ENCODE peak calls at places on chromosomes 12 and 14, in seven cellular contexts. One of them, this sample, is unnamed.

GRCh38 chr12:112170376-112170775 is 45.0 kb downstream of the TRAFD1 start:
- DNase-seq in NCI-H1694: no peak
- DNase-seq in osteocyte: no peak
- DNase-seq in M059J: no peak
- DNase-seq in cerebellum: no peak
- DNase-seq in hypothalamus: no peak
- DNase-seq in GM10248: peak
- DNase-seq in this sample: no peak

GRCh38 chr14:76720382-76720813 is 40.9 kb upstream of the VASH1 start:
- DNase-seq in cerebellum: no peak
- DNase-seq in NCI-H1694: peak
- DNase-seq in hypothalamus: peak
- DNase-seq in GM10248: peak
- DNase-seq in osteocyte: peak
- DNase-seq in M059J: peak
- DNase-seq in this sample: no peak

GRCh38 chr12:121968880-121969279 is 50.5 kb downstream of the CFAP251 start:
- DNase-seq in cerebellum: peak
- DNase-seq in hypothalamus: no peak
- DNase-seq in NCI-H1694: no peak
- DNase-seq in GM10248: peak
- DNase-seq in osteocyte: no peak
- DNase-seq in M059J: no peak
- DNase-seq in this sample: peak

GRCh38 chr12:121092034-121092433 is 40.6 kb upstream of the P2RX7 start:
- DNase-seq in M059J: no peak
- DNase-seq in cerebellum: no peak
- DNase-seq in hypothalamus: no peak
- DNase-seq in NCI-H1694: no peak
- DNase-seq in GM10248: no peak
- DNase-seq in osteocyte: no peak
- DNase-seq in this sample: no peak

GRCh38 chr12:26855337-26856089 is 22.5 kb upstream of the ITPR2 start:
- DNase-seq in M059J: no peak
- DNase-seq in hypothalamus: no peak
- DNase-seq in cerebellum: no peak
- DNase-seq in osteocyte: no peak
- DNase-seq in GM10248: no peak
- DNase-seq in NCI-H1694: no peak
- DNase-seq in this sample: no peak

GRCh38 chr12:989751-990278 is 1.2 kb upstream of the ERC1 start:
- DNase-seq in hypothalamus: peak
- DNase-seq in cerebellum: peak
- DNase-seq in M059J: peak
- DNase-seq in NCI-H1694: peak
- DNase-seq in osteocyte: no peak
- DNase-seq in GM10248: no peak
- DNase-seq in this sample: peak

GRCh38 chr14:61566537-61567225 is 128.6 kb upstream of the HIF1A start:
- DNase-seq in M059J: peak
- DNase-seq in GM10248: no peak
- DNase-seq in NCI-H1694: no peak
- DNase-seq in osteocyte: no peak
- DNase-seq in cerebellum: no peak
- DNase-seq in hypothalamus: no peak
- DNase-seq in this sample: no peak

GRCh38 chr12:45232771-45233372 is 17.0 kb downstream of the ANO6 start:
- DNase-seq in hypothalamus: peak
- DNase-seq in osteocyte: no peak
- DNase-seq in cerebellum: no peak
- DNase-seq in M059J: peak
- DNase-seq in GM10248: peak
- DNase-seq in NCI-H1694: no peak
- DNase-seq in this sample: no peak

GRCh38 chr12:78035913-78036658 is 205.4 kb downstream of the NAV3 start:
- DNase-seq in cerebellum: peak
- DNase-seq in NCI-H1694: no peak
- DNase-seq in GM10248: no peak
- DNase-seq in hypothalamus: peak
- DNase-seq in M059J: no peak
- DNase-seq in osteocyte: no peak
- DNase-seq in this sample: peak

GRCh38 chr12:3218150-3218845 is 141.1 kb downstream of the TSPAN9 start:
- DNase-seq in cerebellum: no peak
- DNase-seq in NCI-H1694: peak
- DNase-seq in M059J: peak
- DNase-seq in hypothalamus: peak
- DNase-seq in GM10248: peak
- DNase-seq in osteocyte: no peak
- DNase-seq in this sample: peak

GRCh38 chr12:81297606-81298005 is 219.7 kb downstream of the ACSS3 start:
- DNase-seq in hypothalamus: no peak
- DNase-seq in M059J: no peak
- DNase-seq in cerebellum: no peak
- DNase-seq in osteocyte: no peak
- DNase-seq in NCI-H1694: no peak
- DNase-seq in GM10248: no peak
- DNase-seq in this sample: no peak

GRCh38 chr14:35390577-35391387 is 13.8 kb downstream of the NFKBIA start:
- DNase-seq in NCI-H1694: no peak
- DNase-seq in M059J: peak
- DNase-seq in osteocyte: no peak
- DNase-seq in GM10248: no peak
- DNase-seq in cerebellum: no peak
- DNase-seq in hypothalamus: no peak
- DNase-seq in this sample: no peak

GRCh38 chr12:42790761-42791151 is 201.2 kb upstream of the PRICKLE1 start:
- DNase-seq in GM10248: no peak
- DNase-seq in hypothalamus: no peak
- DNase-seq in M059J: peak
- DNase-seq in cerebellum: no peak
- DNase-seq in NCI-H1694: no peak
- DNase-seq in osteocyte: no peak
- DNase-seq in this sample: peak

GRCh38 chr14:50335389-50335788 is 23.3 kb downstream of the DMAC2L start:
- DNase-seq in NCI-H1694: peak
- DNase-seq in M059J: no peak
- DNase-seq in cerebellum: peak
- DNase-seq in hypothalamus: peak
- DNase-seq in GM10248: no peak
- DNase-seq in osteocyte: no peak
- DNase-seq in this sample: peak

GRCh38 chr12:105240233-105240632 is 4.3 kb upstream of the APPL2 start:
- DNase-seq in GM10248: no peak
- DNase-seq in cerebellum: no peak
- DNase-seq in hypothalamus: no peak
- DNase-seq in M059J: no peak
- DNase-seq in NCI-H1694: no peak
- DNase-seq in osteocyte: no peak
- DNase-seq in this sample: no peak

GRCh38 chr12:50603817-50604639 is 99.2 kb downstream of the DIP2B start:
- DNase-seq in osteocyte: no peak
- DNase-seq in GM10248: no peak
- DNase-seq in cerebellum: no peak
- DNase-seq in M059J: peak
- DNase-seq in NCI-H1694: no peak
- DNase-seq in hypothalamus: no peak
- DNase-seq in this sample: no peak

GRCh38 chr12:9692909-9693308 is 23.4 kb downstream of the CLEC2D start:
- DNase-seq in M059J: no peak
- DNase-seq in GM10248: no peak
- DNase-seq in cerebellum: no peak
- DNase-seq in NCI-H1694: no peak
- DNase-seq in osteocyte: no peak
- DNase-seq in hypothalamus: no peak
- DNase-seq in this sample: no peak

GRCh38 chr12:128792881-128793280 is 30.9 kb downstream of the SLC15A4 start:
- DNase-seq in GM10248: no peak
- DNase-seq in M059J: no peak
- DNase-seq in NCI-H1694: no peak
- DNase-seq in hypothalamus: no peak
- DNase-seq in cerebellum: no peak
- DNase-seq in osteocyte: no peak
- DNase-seq in this sample: no peak

GRCh38 chr14:80428171-80428570 is 216.9 kb upstream of the DIO2 start:
- DNase-seq in cerebellum: no peak
- DNase-seq in NCI-H1694: no peak
- DNase-seq in hypothalamus: no peak
- DNase-seq in GM10248: no peak
- DNase-seq in M059J: no peak
- DNase-seq in osteocyte: no peak
- DNase-seq in this sample: no peak

GRCh38 chr12:105469701-105470100 is 139.2 kb downstream of the C12orf75 start:
- DNase-seq in GM10248: no peak
- DNase-seq in hypothalamus: no peak
- DNase-seq in osteocyte: no peak
- DNase-seq in NCI-H1694: no peak
- DNase-seq in M059J: no peak
- DNase-seq in cerebellum: no peak
- DNase-seq in this sample: no peak

GRCh38 chr14:106286697-106287290 is 760.4 kb downstream of the TMEM121 start:
- DNase-seq in GM10248: peak
- DNase-seq in osteocyte: no peak
- DNase-seq in M059J: no peak
- DNase-seq in NCI-H1694: no peak
- DNase-seq in cerebellum: no peak
- DNase-seq in hypothalamus: no peak
- DNase-seq in this sample: no peak

GRCh38 chr12:64450711-64451486 is 1.0 kb upstream of the TBK1 start:
- DNase-seq in M059J: peak
- DNase-seq in hypothalamus: peak
- DNase-seq in osteocyte: no peak
- DNase-seq in GM10248: peak
- DNase-seq in NCI-H1694: no peak
- DNase-seq in cerebellum: peak
- DNase-seq in this sample: peak

GRCh38 chr14:50121506-50121905 is 5.1 kb upstream of the VCPKMT start:
- DNase-seq in hypothalamus: no peak
- DNase-seq in NCI-H1694: no peak
- DNase-seq in M059J: no peak
- DNase-seq in cerebellum: no peak
- DNase-seq in GM10248: no peak
- DNase-seq in osteocyte: no peak
- DNase-seq in this sample: no peak

GRCh38 chr12:128938886-128939285 is 85.6 kb downstream of the GLT1D1 start:
- DNase-seq in NCI-H1694: no peak
- DNase-seq in M059J: no peak
- DNase-seq in osteocyte: no peak
- DNase-seq in cerebellum: no peak
- DNase-seq in GM10248: no peak
- DNase-seq in hypothalamus: no peak
- DNase-seq in this sample: no peak

GRCh38 chr12:45988259-45988658 is 2.1 kb downstream of the SCAF11 start:
- DNase-seq in osteocyte: no peak
- DNase-seq in GM10248: no peak
- DNase-seq in NCI-H1694: no peak
- DNase-seq in cerebellum: no peak
- DNase-seq in M059J: peak
- DNase-seq in hypothalamus: no peak
- DNase-seq in this sample: no peak

GRCh38 chr14:69673578-69674305 is 62.3 kb downstream of the SUSD6 start:
- DNase-seq in hypothalamus: no peak
- DNase-seq in NCI-H1694: no peak
- DNase-seq in GM10248: no peak
- DNase-seq in osteocyte: no peak
- DNase-seq in M059J: no peak
- DNase-seq in cerebellum: no peak
- DNase-seq in this sample: no peak

GRCh38 chr14:64779472-64779871 is 75.2 kb downstream of the PLEKHG3 start:
- DNase-seq in GM10248: no peak
- DNase-seq in NCI-H1694: no peak
- DNase-seq in hypothalamus: no peak
- DNase-seq in M059J: no peak
- DNase-seq in osteocyte: no peak
- DNase-seq in cerebellum: peak
- DNase-seq in this sample: peak

GRCh38 chr12:119687344-119687865 is 19.5 kb downstream of the PRKAB1 start:
- DNase-seq in cerebellum: no peak
- DNase-seq in M059J: no peak
- DNase-seq in osteocyte: no peak
- DNase-seq in NCI-H1694: no peak
- DNase-seq in GM10248: no peak
- DNase-seq in hypothalamus: no peak
- DNase-seq in this sample: no peak

GRCh38 chr12:104788848-104789271 is 169.2 kb downstream of the SLC41A2 start:
- DNase-seq in M059J: peak
- DNase-seq in cerebellum: no peak
- DNase-seq in osteocyte: no peak
- DNase-seq in NCI-H1694: no peak
- DNase-seq in GM10248: no peak
- DNase-seq in hypothalamus: no peak
- DNase-seq in this sample: no peak

GRCh38 chr12:106672308-106673085 is 89.7 kb downstream of the RFX4 start:
- DNase-seq in osteocyte: peak
- DNase-seq in hypothalamus: no peak
- DNase-seq in NCI-H1694: no peak
- DNase-seq in M059J: no peak
- DNase-seq in cerebellum: no peak
- DNase-seq in GM10248: no peak
- DNase-seq in this sample: no peak

GRCh38 chr12:53481108-53481442 is 18.2 kb downstream of the MAP3K12 start:
- DNase-seq in NCI-H1694: no peak
- DNase-seq in GM10248: no peak
- DNase-seq in osteocyte: no peak
- DNase-seq in M059J: no peak
- DNase-seq in cerebellum: no peak
- DNase-seq in hypothalamus: no peak
- DNase-seq in this sample: no peak

GRCh38 chr12:25332143-25332542 is 81.4 kb upstream of the KRAS start:
- DNase-seq in hypothalamus: no peak
- DNase-seq in M059J: no peak
- DNase-seq in osteocyte: no peak
- DNase-seq in NCI-H1694: no peak
- DNase-seq in cerebellum: no peak
- DNase-seq in GM10248: peak
- DNase-seq in this sample: no peak

This sample was measured in cerebellar cortex.